ENCODE peak calls at places on chromosomes 11 and 22, in four cellular contexts. M is IMR-90, Z is H1, S is neuronal stem cell. T is an unnamed sample.
A peak's percentile ranks its signal among the peaks of the same experiment; 100 is the strongest.

GRCh38 chr22:40407831-40408717 is 37.7 kb downstream of the SGSM3 start:
- DNase-seq in M (no peak), Z (no peak), S (no peak), T (no peak)

GRCh38 chr11:110059706-110060430 is 33.3 kb upstream of the ZC3H12C start:
- DNase-seq in M (peak; percentile 58), Z (no peak), S (no peak), T (no peak)

GRCh38 chr11:16738949-16739262 is 459 bp downstream of the C11orf58 start:
- DNase-seq in M (no peak), Z (no peak), S (no peak), T (no peak)

GRCh38 chr11:55658031-55658573 is 3.9 kb upstream of the OR4C6 start:
- DNase-seq in M (no peak), Z (no peak), S (no peak), T (no peak)

GRCh38 chr11:111077938-111078337 is 167.6 kb upstream of the POU2AF2 start:
- DNase-seq in M (peak; percentile 7), Z (no peak), S (no peak), T (no peak)

GRCh38 chr22:23781533-23781932 is 5.2 kb upstream of the SMARCB1 start:
- DNase-seq in M (peak; percentile 65), Z (no peak), S (no peak), T (peak; percentile 55)

GRCh38 chr11:31114437-31114836 is 255.1 kb downstream of the DCDC1 start:
- DNase-seq in M (no peak), Z (no peak), S (no peak), T (no peak)

GRCh38 chr11:12539570-12539969 is 134.7 kb upstream of the TEAD1 start:
- DNase-seq in M (peak; percentile 99), Z (no peak), S (no peak), T (peak; percentile 94)

GRCh38 chr11:120169981-120170698 is 32.2 kb upstream of the TRIM29 start:
- DNase-seq in M (no peak), Z (no peak), S (no peak), T (no peak)

GRCh38 chr11:63869686-63870085 is 30.8 kb downstream of the MARK2 start:
- DNase-seq in M (no peak), Z (no peak), S (no peak), T (no peak)

GRCh38 chr11:58577441-58578135 is 1.3 kb upstream of the ZFP91 start:
- DNase-seq in M (peak; percentile 97), Z (no peak), S (no peak), T (peak; percentile 99)

GRCh38 chr22:37485006-37485713 is 1.0 kb downstream of the MFNG start:
- DNase-seq in M (no peak), Z (no peak), S (no peak), T (no peak)

GRCh38 chr11:118436639-118437045 is 350 bp downstream of the KMT2A start:
- DNase-seq in M (peak; percentile 21), Z (no peak), S (peak; percentile 48), T (peak; percentile 48)

GRCh38 chr11:5689551-5689983 is at the start of gene TRIM22:
- DNase-seq in M (peak; percentile 71), Z (peak; percentile 15), S (no peak), T (peak; percentile 73)

GRCh38 chr11:27447288-27447914 is 25.2 kb downstream of the LGR4 start:
- DNase-seq in M (no peak), Z (no peak), S (no peak), T (no peak)

DNA sequence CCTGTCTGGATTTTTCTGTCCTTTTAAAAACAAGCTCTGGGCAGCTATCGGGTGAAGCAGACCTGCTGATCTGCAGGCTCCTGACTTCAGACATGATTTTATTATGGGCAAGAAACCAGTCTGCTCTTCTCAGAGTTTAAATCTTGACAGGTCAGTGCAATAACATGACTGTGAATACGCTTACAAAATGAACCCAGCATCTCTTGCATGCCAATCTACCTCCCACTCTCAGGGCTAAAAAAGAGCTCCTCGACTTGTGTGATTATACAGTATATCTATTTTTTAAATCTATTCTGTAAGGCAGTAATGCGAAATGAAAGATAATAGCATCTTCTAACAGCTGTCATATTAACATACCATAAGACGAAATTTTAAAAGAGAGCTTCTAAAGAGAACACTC is 18.7 kb upstream of the ASPHD2 start:
- DNase-seq in M (no peak), Z (no peak), S (no peak), T (no peak)
- H3K4me2 ChIP-seq in M (no peak overlapping the region), Z (no peak overlapping the region), S (no peak overlapping the region), T (no peak overlapping the region)

DNA sequence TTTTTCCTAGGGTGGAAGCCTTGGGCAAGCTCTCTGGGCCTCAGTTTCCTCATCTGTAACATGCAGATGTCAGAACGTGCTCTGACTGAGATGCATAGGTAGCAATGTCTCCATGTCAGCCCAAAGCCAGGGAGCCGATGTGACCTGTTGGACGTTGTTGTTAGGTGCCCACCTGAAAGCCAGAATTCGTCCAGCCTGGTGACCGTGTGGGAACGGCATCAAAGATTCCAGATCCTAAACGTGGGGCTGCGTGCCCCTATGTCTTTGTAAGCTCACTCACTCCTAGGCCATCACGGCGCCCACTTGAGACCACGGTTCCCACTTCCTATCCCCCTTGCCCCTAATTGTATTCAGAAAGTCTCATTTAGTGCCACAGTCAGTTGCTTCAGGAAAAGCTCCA is 48.2 kb downstream of the FBLN1 start:
- DNase-seq in M (no peak), Z (no peak), S (no peak), T (no peak)
- H3K14ac ChIP-seq in M (peak overlapping the region; percentile 34), Z (no peak overlapping the region), S (no peak overlapping the region), T (no peak overlapping the region)

GRCh38 chr22:19016081-19016480 is 80.0 kb upstream of the PRODH start:
- DNase-seq in M (no peak), Z (no peak), S (no peak), T (no peak)

GRCh38 chr22:19019029-19019678 is 83.1 kb upstream of the PRODH start:
- DNase-seq in M (no peak), Z (no peak), S (no peak), T (no peak)

GRCh38 chr22:19019679-19020032 is 83.6 kb upstream of the PRODH start:
- DNase-seq in M (no peak), Z (no peak), S (no peak), T (no peak)

GRCh38 chr22:19014886-19015285 is 78.8 kb upstream of the PRODH start:
- DNase-seq in M (no peak), Z (no peak), S (no peak), T (no peak)

GRCh38 chr22:19018256-19018655 is 82.2 kb upstream of the PRODH start:
- DNase-seq in M (no peak), Z (no peak), S (no peak), T (no peak)
- H3K23ac ChIP-seq in M (no peak overlapping the region), Z (no peak overlapping the region), S (peak overlapping the region; percentile 5), T (no peak overlapping the region)

GRCh38 chr22:32818446-32819115 is 17.1 kb downstream of the TIMP3 start:
- DNase-seq in M (no peak), Z (no peak), S (no peak), T (no peak)
- H3K4me2 ChIP-seq in M (no peak overlapping the region), Z (no peak overlapping the region), S (no peak overlapping the region), T (no peak overlapping the region)

GRCh38 chr22:29000641-29001040 is 61.0 kb downstream of the C22orf31 start:
- DNase-seq in M (no peak), Z (no peak), S (no peak), T (no peak)
- H3K14ac ChIP-seq in M (no peak overlapping the region), Z (no peak overlapping the region), S (no peak overlapping the region), T (peak overlapping the region; percentile 50)

GRCh38 chr11:131864205-131864604 is 493.8 kb downstream of the NTM start:
- DNase-seq in M (no peak), Z (no peak), S (no peak), T (no peak)

GRCh38 chr11:131866535-131867400 is 496.4 kb downstream of the NTM start:
- DNase-seq in M (no peak), Z (no peak), S (no peak), T (no peak)

GRCh38 chr11:131867457-131868257 is 497.2 kb downstream of the NTM start:
- DNase-seq in M (peak; percentile 89), Z (peak; percentile 68), S (peak; percentile 59), T (peak; percentile 84)

GRCh38 chr11:131868769-131869482 is 498.5 kb downstream of the NTM start:
- DNase-seq in M (peak; percentile 41), Z (no peak), S (no peak), T (peak; percentile 14)

DNA sequence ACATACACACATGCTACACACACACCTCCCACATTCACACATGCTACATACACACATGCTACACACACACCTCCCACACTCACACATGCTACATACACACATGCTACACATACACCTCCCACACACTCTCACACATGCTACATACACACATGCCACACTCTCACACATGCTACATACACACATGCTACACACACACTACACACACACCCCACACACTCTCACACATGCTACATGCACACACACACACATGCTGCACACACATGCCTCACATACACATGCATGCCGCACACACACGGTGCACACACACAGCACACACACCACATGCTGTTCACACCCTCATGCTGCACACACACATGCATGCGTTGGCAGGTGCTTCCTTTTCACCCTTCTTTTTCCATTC is 495.4 kb downstream of the NTM start:
- DNase-seq in M (no peak), Z (no peak), S (no peak), T (no peak)
- H3K23ac ChIP-seq in M (no peak overlapping the region), Z (peak overlapping the region; percentile 70), S (peak overlapping the region; percentile 13), T (no peak overlapping the region)

GRCh38 chr22:24805790-24806662 is at the start of gene SGSM1:
- DNase-seq in M (peak; percentile 27), Z (peak; percentile 46), S (peak; percentile 82), T (peak; percentile 71)
- H3K4me2 ChIP-seq in M (peak within 1 kb of the TSS; percentile 54), Z (peak within 1 kb of the TSS; percentile 73), S (peak within 1 kb of the TSS; percentile 95), T (peak within 1 kb of the TSS; percentile 60)

DNA sequence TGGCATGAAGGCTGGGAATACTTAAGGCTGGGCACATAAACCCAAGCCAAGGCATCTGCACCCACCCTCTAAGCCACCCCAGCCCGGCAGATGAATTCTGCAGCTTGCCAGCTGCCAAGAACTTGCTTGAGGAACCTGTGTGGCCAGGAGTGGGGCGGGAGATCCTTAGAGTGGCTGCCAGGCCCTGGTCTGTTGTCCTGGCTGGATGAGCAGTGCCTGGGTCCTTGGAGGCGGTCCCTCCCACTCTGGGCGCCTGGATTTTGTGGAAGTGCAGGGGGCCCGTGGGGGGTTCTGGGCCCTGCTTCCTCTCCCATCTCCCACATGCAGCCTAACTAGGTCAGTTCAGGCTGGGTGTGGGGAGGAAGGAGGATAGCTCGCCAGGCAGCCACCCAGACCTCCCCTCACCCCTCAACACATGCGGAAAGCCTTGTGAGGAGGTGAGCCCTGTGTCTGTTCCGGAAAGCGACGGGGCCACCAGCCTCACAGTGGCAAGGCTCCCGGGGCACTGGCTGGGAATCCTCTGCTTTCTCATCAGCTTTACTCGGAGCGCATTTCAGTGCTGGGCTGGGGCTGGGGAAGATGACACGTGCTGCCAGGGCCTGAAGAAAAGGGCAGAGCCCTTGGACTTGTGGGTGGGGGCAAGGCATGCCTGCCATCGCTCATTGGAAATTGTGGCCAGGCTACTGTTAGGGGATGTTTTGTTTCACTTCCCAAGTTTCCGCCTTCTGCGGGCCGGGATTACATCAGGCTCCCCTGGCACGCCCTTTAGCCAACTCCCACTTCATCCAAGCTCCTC is 8.4 kb downstream of the DAGLA start:
- DNase-seq in M (no peak), Z (no peak), S (no peak), T (no peak)
- H3K14ac ChIP-seq in M (no peak overlapping the region), Z (no peak overlapping the region), S (no peak overlapping the region), T (no peak overlapping the region)